ENCODE peak calls at places on chromosomes 12 and 14, in six cellular contexts. J is thoracic aorta, P is aorta, D is GM23248, V is heart right ventricle, G is PC-9. R is an unnamed sample. For H3K36me3 and H3K4me1, the result is how much of the 10 kb centered on the place peaks cover.

GRCh38 chr14:58082011-58082410 is 70.0 kb downstream of the ARMH4 start:
- DNase-seq in J (no peak), P (no peak), D (peak), V (no peak), G (no peak), R (no peak)

GRCh38 chr14:96105921-96106441 is 66.8 kb downstream of the C14orf132 start:
- DNase-seq in J (no peak), P (no peak), D (peak), V (no peak), G (no peak), R (no peak)

GRCh38 chr14:95316826-95317225 is 2.9 kb downstream of the CLMN start:
- DNase-seq in J (no peak), P (no peak), D (no peak), V (no peak), G (no peak), R (no peak)

GRCh38 chr14:96662116-96662901 is 134.9 kb upstream of the VRK1 start:
- DNase-seq in J (no peak), P (no peak), D (no peak), V (no peak), G (no peak), R (no peak)

GRCh38 chr14:64324461-64325255 is 30.5 kb upstream of the ESR2 start:
- DNase-seq in J (no peak), P (no peak), D (peak), V (no peak), G (no peak), R (no peak)

GRCh38 chr14:81673930-81674329 is 140.3 kb upstream of the SEL1L start:
- DNase-seq in J (no peak), P (no peak), D (no peak), V (no peak), G (no peak), R (no peak)

GRCh38 chr12:25759752-25760151 is 198.7 kb upstream of the RASSF8 start:
- DNase-seq in J (no peak), P (no peak), D (no peak), V (no peak), G (no peak), R (no peak)

GRCh38 chr12:111277570-111277969 is 91.3 kb downstream of the PHETA1 start:
- DNase-seq in J (no peak), P (no peak), D (no peak), V (no peak), G (no peak), R (no peak)

GRCh38 chr12:92065018-92065499 is 80.6 kb downstream of the BTG1 start:
- DNase-seq in J (no peak), P (no peak), D (peak), V (no peak), G (no peak), R (no peak)

GRCh38 chr12:10904686-10905085 is 4.7 kb downstream of the TAS2R13 start:
- DNase-seq in J (no peak), P (no peak), D (no peak), V (no peak), G (no peak), R (no peak)

GRCh38 chr14:23512156-23512555 is 39.4 kb downstream of the ZFHX2 start:
- DNase-seq in J (no peak), P (no peak), D (peak), V (no peak), G (no peak), R (no peak)

GRCh38 chr12:116282371-116283286 is 5.1 kb upstream of the MED13L start:
- DNase-seq in J (no peak), P (no peak), D (no peak), V (no peak), G (no peak), R (no peak)

GRCh38 chr12:53205747-53206146 is 1.3 kb downstream of the ITGB7 start:
- DNase-seq in J (no peak), P (peak), D (peak), V (no peak), G (peak), R (peak)

GRCh38 chr12:6488240-6488639 is 4.8 kb downstream of the MRPL51 start:
- DNase-seq in J (no peak), P (no peak), D (no peak), V (no peak), G (no peak), R (no peak)

GRCh38 chr12:6539276-6540134 is 5.2 kb downstream of the GAPDH start:
- DNase-seq in J (no peak), P (no peak), D (peak), V (peak), G (peak), R (no peak)

GRCh38 chr12:23556661-23557060 is 392.8 kb downstream of the SOX5 start:
- DNase-seq in J (no peak), P (no peak), D (no peak), V (no peak), G (no peak), R (no peak)

GRCh38 chr12:2924019-2924418 is 33.3 kb downstream of the TULP3 start:
- DNase-seq in J (no peak), P (no peak), D (peak), V (no peak), G (no peak), R (no peak)
- H3K36me3 ChIP-seq in J (under half), P (under half), D (under half), V (half or more), G (under half), R (under half)

GRCh38 chr14:55904086-55904485 is 214.1 kb upstream of the PELI2 start:
- DNase-seq in J (no peak), P (no peak), D (no peak), V (no peak), G (no peak), R (no peak)
- H3K27ac ChIP-seq in J (no peak), P (no peak), D (no peak), V (no peak), G (no peak), R (no peak)

GRCh38 chr14:99570542-99571302 is 33.3 kb downstream of the CCDC85C start:
- DNase-seq in J (no peak), P (no peak), D (no peak), V (no peak), G (no peak), R (no peak)
- H3K4me1 ChIP-seq in J (under half), P (under half), D (under half), V (half or more), G (under half), R (under half)

GRCh38 chr12:104340177-104340576 is 36.6 kb downstream of the EID3 start:
- DNase-seq in J (peak), P (no peak), D (peak), V (no peak), G (no peak), R (no peak)

GRCh38 chr12:104340917-104341611 is 37.5 kb downstream of the EID3 start:
- DNase-seq in J (no peak), P (no peak), D (no peak), V (no peak), G (no peak), R (no peak)

GRCh38 chr12:104337030-104337558 is 33.6 kb downstream of the EID3 start:
- DNase-seq in J (no peak), P (no peak), D (no peak), V (no peak), G (no peak), R (no peak)

GRCh38 chr12:104342147-104342546 is 38.6 kb downstream of the EID3 start:
- DNase-seq in J (no peak), P (no peak), D (no peak), V (no peak), G (no peak), R (no peak)

DNA sequence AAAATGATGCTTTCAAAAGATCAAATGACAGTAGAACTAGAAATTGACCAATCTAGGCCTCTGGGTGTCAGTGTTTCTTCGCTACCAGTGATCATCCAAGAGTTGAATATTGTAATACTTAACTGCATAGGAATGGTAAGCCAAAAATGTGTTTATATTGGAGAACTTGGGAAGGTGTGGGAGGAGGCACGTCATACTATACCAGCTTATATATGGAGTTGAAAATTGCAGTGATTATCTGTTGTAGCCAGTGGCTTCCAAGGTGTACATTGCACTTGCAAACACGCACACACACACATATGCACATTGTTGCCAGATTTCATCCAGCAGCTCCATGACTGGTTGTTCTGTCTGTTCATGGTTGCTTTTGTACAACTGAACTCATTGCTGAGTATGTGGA is 36.1 kb downstream of the EID3 start:
- DNase-seq in J (no peak), P (no peak), D (no peak), V (no peak), G (no peak), R (no peak)
- H3K36me3 ChIP-seq in J (under half), P (under half), D (half or more), V (half or more), G (half or more), R (under half)

DNA sequence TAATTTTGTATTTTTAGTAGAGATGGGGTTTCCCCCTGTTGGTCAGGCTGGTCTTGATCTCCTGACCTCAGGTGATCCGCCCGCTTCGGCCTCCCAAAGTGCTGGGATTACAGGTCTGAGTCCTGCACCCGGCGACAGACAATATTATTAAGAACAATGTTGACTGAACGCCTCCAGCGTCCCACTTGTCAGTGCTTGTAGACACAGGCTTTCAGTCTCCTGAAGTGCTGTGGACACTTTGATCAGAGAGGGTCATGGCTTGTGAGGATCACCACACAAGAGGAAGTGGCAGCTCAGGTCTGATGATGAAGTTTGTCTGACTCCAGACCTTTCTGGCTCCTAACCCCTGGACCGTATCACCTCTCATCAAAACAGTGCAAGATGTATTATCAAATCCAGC is 114.6 kb downstream of the CHST11 start:
- DNase-seq in J (no peak), P (no peak), D (no peak), V (no peak), G (no peak), R (no peak)
- H3K27ac ChIP-seq in J (no peak), P (no peak), D (no peak), V (peak), G (no peak), R (no peak)

GRCh38 chr12:27999521-27999920 is 27.0 kb upstream of the PTHLH start:
- DNase-seq in J (no peak), P (no peak), D (peak), V (no peak), G (no peak), R (no peak)

GRCh38 chr12:27996761-27997160 is 24.2 kb upstream of the PTHLH start:
- DNase-seq in J (no peak), P (no peak), D (no peak), V (no peak), G (no peak), R (no peak)

GRCh38 chr12:27995406-27995805 is 22.9 kb upstream of the PTHLH start:
- DNase-seq in J (no peak), P (no peak), D (no peak), V (no peak), G (no peak), R (no peak)

GRCh38 chr12:27998170-27999110 is 25.9 kb upstream of the PTHLH start:
- DNase-seq in J (no peak), P (no peak), D (no peak), V (no peak), G (no peak), R (no peak)

GRCh38 chr12:27999970-28000369 is 27.4 kb upstream of the PTHLH start:
- DNase-seq in J (no peak), P (no peak), D (peak), V (no peak), G (no peak), R (no peak)
- H3K4me1 ChIP-seq in J (under half), P (under half), D (under half), V (under half), G (under half), R (under half)

GRCh38 chr12:47700263-47700662 is 5.6 kb downstream of the RPAP3 start:
- DNase-seq in J (no peak), P (no peak), D (no peak), V (no peak), G (no peak), R (no peak)

GRCh38 chr12:47698055-47698454 is 7.8 kb downstream of the RPAP3 start:
- DNase-seq in J (no peak), P (no peak), D (no peak), V (no peak), G (no peak), R (no peak)

GRCh38 chr12:47698631-47699030 is 7.2 kb downstream of the RPAP3 start:
- DNase-seq in J (no peak), P (no peak), D (no peak), V (no peak), G (no peak), R (no peak)
- H3K36me3 ChIP-seq in J (under half), P (under half), D (under half), V (half or more), G (under half), R (under half)

DNA sequence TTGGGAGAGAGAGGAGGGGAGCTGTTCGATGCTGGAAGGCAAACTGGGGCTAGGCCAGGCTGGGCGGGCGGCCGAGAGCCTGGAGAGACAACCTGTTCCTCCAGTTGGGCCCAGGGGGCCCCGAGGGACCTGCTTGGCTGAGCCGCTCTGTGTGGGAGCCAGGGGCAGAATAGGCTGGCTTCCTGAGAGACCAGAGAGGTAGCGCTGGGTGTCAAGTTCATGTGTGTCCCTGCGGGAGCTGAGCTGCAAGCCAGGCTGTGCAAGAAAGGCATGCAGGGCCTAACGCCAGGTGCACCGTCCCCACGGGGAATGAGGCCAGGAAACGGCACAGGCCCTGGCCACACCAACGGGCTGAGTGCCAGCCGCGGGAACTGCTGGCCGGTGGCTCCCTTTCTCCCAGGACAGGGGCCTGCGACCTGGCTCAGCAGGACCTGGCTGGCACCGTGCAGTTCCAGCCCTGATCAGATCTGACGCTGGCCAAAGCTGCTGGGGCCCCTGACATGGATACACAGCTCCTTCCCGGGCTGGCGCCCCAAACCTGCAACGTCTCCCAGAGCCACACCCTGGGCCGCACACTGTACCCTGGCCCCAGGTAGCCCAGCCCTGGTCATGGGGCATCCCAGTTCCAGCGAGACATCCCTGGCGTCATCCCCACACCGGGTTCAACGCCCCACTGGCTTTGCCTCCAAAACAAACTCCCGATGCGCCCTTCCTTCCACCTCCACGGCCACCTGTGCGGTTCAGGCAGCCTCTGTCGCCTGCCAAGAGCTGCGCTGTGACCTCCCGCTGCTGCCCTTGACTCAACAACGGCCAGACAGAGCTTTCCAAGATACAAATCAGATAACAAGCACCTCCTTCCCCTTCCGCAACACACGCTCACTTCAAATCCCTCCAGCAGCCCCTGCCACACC is 65.0 kb downstream of the RFLNA start:
- DNase-seq in J (peak), P (peak), D (no peak), V (peak), G (peak), R (no peak)
- H3K27ac ChIP-seq in J (peak), P (peak), D (no peak), V (peak), G (no peak), R (no peak)

GRCh38 chr12:3947781-3948180 is 74.6 kb upstream of the PARP11 start:
- DNase-seq in J (no peak), P (no peak), D (peak), V (no peak), G (no peak), R (no peak)

GRCh38 chr12:3951380-3952135 is 78.4 kb upstream of the PARP11 start:
- DNase-seq in J (no peak), P (no peak), D (no peak), V (no peak), G (no peak), R (no peak)

GRCh38 chr12:3944620-3945019 is 71.4 kb upstream of the PARP11 start:
- DNase-seq in J (no peak), P (no peak), D (no peak), V (no peak), G (no peak), R (no peak)

GRCh38 chr12:3950714-3951320 is 77.6 kb upstream of the PARP11 start:
- DNase-seq in J (no peak), P (no peak), D (no peak), V (no peak), G (no peak), R (peak)

GRCh38 chr12:3945671-3946070 is 72.5 kb upstream of the PARP11 start:
- DNase-seq in J (no peak), P (no peak), D (no peak), V (no peak), G (no peak), R (no peak)
- H3K4me1 ChIP-seq in J (under half), P (under half), D (under half), V (under half), G (under half), R (under half)

GRCh38 chr14:34582117-34582680 is 42.7 kb upstream of the EAPP start:
- DNase-seq in J (no peak), P (peak), D (no peak), V (no peak), G (no peak), R (no peak)

GRCh38 chr14:34580381-34580780 is 40.9 kb upstream of the EAPP start:
- DNase-seq in J (no peak), P (peak), D (no peak), V (no peak), G (no peak), R (no peak)

GRCh38 chr14:34583525-34583924 is 44.0 kb upstream of the EAPP start:
- DNase-seq in J (no peak), P (no peak), D (no peak), V (no peak), G (no peak), R (no peak)
- H3K36me3 ChIP-seq in J (under half), P (under half), D (half or more), V (half or more), G (under half), R (under half)